ENCODE peak calls at places on chromosomes 6 and 20, in five cellular contexts. H, V, M, W and L are unnamed samples.

GRCh38 chr20:50302463-50303041 is 111.9 kb downstream of the CEBPB start:
- DNase-seq in H (no peak), V (no peak), M (no peak), W (no peak), L (no peak)

GRCh38 chr20:42181064-42181463 is 562.9 kb upstream of the CHD6 start:
- DNase-seq in H (no peak), V (no peak), M (no peak), W (no peak), L (no peak)

GRCh38 chr20:58642465-58642864 is 8.6 kb upstream of the STX16 start:
- DNase-seq in H (no peak), V (no peak), M (no peak), W (no peak), L (no peak)

GRCh38 chr20:58229198-58229802 is 847 bp upstream of the ANKRD60 start:
- DNase-seq in H (no peak), V (no peak), M (no peak), W (no peak), L (no peak)

GRCh38 chr6:136115941-136116340 is 134.2 kb downstream of the MTFR2 start:
- DNase-seq in H (no peak), V (no peak), M (no peak), W (no peak), L (no peak)

GRCh38 chr6:39452306-39452705 is 129.8 kb upstream of the KCNK16 start:
- DNase-seq in H (no peak), V (peak; percentile 92), M (no peak), W (no peak), L (no peak)

GRCh38 chr6:23823421-23823820 is 302.6 kb upstream of the NRSN1 start:
- DNase-seq in H (no peak), V (no peak), M (no peak), W (no peak), L (no peak)

GRCh38 chr6:107704377-107705013 is 119.6 kb downstream of the SCML4 start:
- DNase-seq in H (no peak), V (peak; percentile 61), M (no peak), W (peak; percentile 39), L (no peak)

GRCh38 chr6:28884423-28885148 is 39.2 kb downstream of the TRIM27 start:
- DNase-seq in H (no peak), V (no peak), M (no peak), W (peak; percentile 85), L (peak; percentile 89)